ENCODE peak calls at places on chromosomes 5 and 9, in seven cellular contexts. A is type B pancreatic cell; I is cerebellar nuclear complex; Y is OCI-M1; M is NCI-H1694 treated with DMSO at 0.1 percent for 48 hours; K is activated naive CD4-positive, alpha-beta T cell treated with Interleukin-2 at 50 U/mL for 16 hours; U is NCI-H748 treated with DMSO at 0.1 percent for 48 hours. F is an unnamed sample.

GRCh38 chr9:137063311-137064026 is 6.9 kb downstream of the SAPCD2 start:
- DNase-seq in A (no peak), I (no peak), Y (no peak), M (no peak), K (no peak), U (no peak), F (no peak)

GRCh38 chr5:83549681-83550080 is 78.1 kb downstream of the VCAN start:
- DNase-seq in A (no peak), I (no peak), Y (no peak), M (no peak), K (no peak), U (no peak), F (no peak)

GRCh38 chr5:102241809-102242421 is 54.2 kb downstream of the SLCO4C1 start:
- DNase-seq in A (no peak), I (no peak), Y (no peak), M (no peak), K (no peak), U (no peak), F (no peak)

GRCh38 chr5:131810510-131811249 is 13.9 kb upstream of the FNIP1 start:
- DNase-seq in A (no peak), I (no peak), Y (peak; percentile 68), M (no peak), K (no peak), U (no peak), F (peak; percentile 52)

GRCh38 chr9:762217-762616 is 79.3 kb upstream of the DMRT1 start:
- DNase-seq in A (no peak), I (no peak), Y (no peak), M (no peak), K (no peak), U (no peak), F (no peak)

GRCh38 chr5:172878585-172879433 is 44.8 kb downstream of the ERGIC1 start:
- DNase-seq in A (no peak), I (no peak), Y (no peak), M (no peak), K (peak; percentile 28), U (no peak), F (no peak)

GRCh38 chr5:1726956-1727355 is 72.7 kb downstream of the MRPL36 start:
- DNase-seq in A (peak; percentile 53), I (no peak), Y (no peak), M (no peak), K (no peak), U (no peak), F (no peak)

GRCh38 chr9:117555964-117556629 is 141.2 kb upstream of the ASTN2 start:
- DNase-seq in A (no peak), I (no peak), Y (peak; percentile 22), M (peak; percentile 18), K (peak; percentile 7), U (peak; percentile 48), F (peak; percentile 61)

GRCh38 chr9:37964740-37965081 is 60.8 kb upstream of the SLC25A51 start:
- DNase-seq in A (no peak), I (no peak), Y (no peak), M (no peak), K (no peak), U (no peak), F (no peak)

GRCh38 chr9:133577463-133578112 is 31.6 kb downstream of the FAM163B start:
- DNase-seq in A (no peak), I (no peak), Y (no peak), M (no peak), K (no peak), U (no peak), F (no peak)

GRCh38 chr5:72499730-72500129 is 7.5 kb downstream of the ZNF366 start:
- DNase-seq in A (no peak), I (no peak), Y (no peak), M (no peak), K (no peak), U (no peak), F (no peak)

F was measured in KBM-7.